ENCODE peak calls at places on chromosomes 3 and 15, in six cellular contexts. Q is cardiac muscle cell, Z is EL, D is HT1080, I is HFFc6, C is epithelial cell of esophagus. P is an unnamed sample.

GRCh38 chr3:110974902-110975301 is 96.7 kb upstream of the NECTIN3 start:
- DNase-seq in D (no peak), I (no peak), C (no peak), Z (no peak), Q (peak; percentile 10), P (no peak)

GRCh38 chr15:66040211-66040892 is 171.1 kb downstream of the RAB11A start:
- DNase-seq in D (no peak), Q (no peak), Z (no peak), I (no peak), C (no peak), P (no peak)

GRCh38 chr3:156491192-156491591 is 63.7 kb downstream of the SSR3 start:
- DNase-seq in C (no peak), D (no peak), I (no peak), Z (no peak), Q (no peak), P (no peak)

GRCh38 chr3:169551646-169552045 is 111.9 kb downstream of the MECOM start:
- DNase-seq in D (no peak), Q (no peak), C (no peak), Z (no peak), I (no peak), P (no peak)

GRCh38 chr3:23723153-23723552 is 82.6 kb upstream of the UBE2E1 start:
- DNase-seq in C (no peak), D (no peak), Q (no peak), I (no peak), Z (no peak), P (no peak)

GRCh38 chr15:77733579-77734300 is 101.0 kb upstream of the LINGO1 start:
- DNase-seq in D (no peak), I (no peak), Q (no peak), C (no peak), Z (no peak), P (no peak)

GRCh38 chr3:159819676-159820075 is 169.0 kb upstream of the IL12A start:
- DNase-seq in C (no peak), D (no peak), I (no peak), Q (no peak), Z (no peak), P (no peak)

GRCh38 chr3:71658131-71658530 is 67.1 kb downstream of the EIF4E3 start:
- DNase-seq in Q (peak; percentile 69), Z (peak; percentile 6), D (peak; percentile 87), C (peak; percentile 71), I (no peak), P (no peak)

GRCh38 chr15:40582726-40583246 is 11.3 kb upstream of the KNL1 start:
- DNase-seq in D (peak; percentile 53), Q (peak; percentile 38), I (no peak), Z (peak; percentile 36), C (peak; percentile 17), P (no peak)

GRCh38 chr15:66105286-66105984 is 148.1 kb downstream of the MEGF11 start:
- DNase-seq in C (no peak), D (no peak), Z (no peak), I (no peak), Q (no peak), P (peak; percentile 63)

GRCh38 chr15:28112101-28112760 is 13.1 kb upstream of the OCA2 start:
- DNase-seq in I (no peak), Q (no peak), D (no peak), Z (no peak), C (no peak), P (no peak)

GRCh38 chr3:42875325-42876151 is at the start of gene CYP8B1:
- DNase-seq in Q (no peak), I (no peak), C (no peak), Z (no peak), D (no peak), P (no peak)

GRCh38 chr3:187507266-187507665 is 139.1 kb downstream of the RTP4 start:
- DNase-seq in C (peak; percentile 31), Z (peak; percentile 63), D (no peak), Q (no peak), I (peak; percentile 19), P (no peak)

GRCh38 chr15:55289011-55289572 is 521 bp downstream of the RAB27A start:
- DNase-seq in D (peak; percentile 46), I (no peak), Q (peak; percentile 66), Z (peak; percentile 30), C (peak; percentile 53), P (peak; percentile 44)

GRCh38 chr3:37115451-37115850 is 58.9 kb downstream of the LRRFIP2 start:
- DNase-seq in D (no peak), Z (peak; percentile 32), I (no peak), Q (peak; percentile 52), C (peak; percentile 81), P (no peak)

GRCh38 chr15:28208583-28208982 is 109.5 kb upstream of the OCA2 start:
- DNase-seq in D (no peak), Z (no peak), Q (no peak), C (no peak), I (no peak), P (no peak)

GRCh38 chr3:184755315-184755731 is 43.5 kb upstream of the MAGEF1 start:
- DNase-seq in I (no peak), C (no peak), Q (no peak), D (no peak), Z (no peak), P (no peak)

GRCh38 chr15:91953432-91953831 is 99.9 kb downstream of the SLCO3A1 start:
- DNase-seq in C (peak; percentile 99), Q (no peak), D (no peak), Z (no peak), I (no peak), P (no peak)

GRCh38 chr15:25066708-25067107 is 111.9 kb downstream of the SNRPN start:
- DNase-seq in I (no peak), Q (no peak), C (no peak), Z (no peak), D (no peak), P (no peak)

GRCh38 chr3:197591816-197592215 is 36.0 kb upstream of the BDH1 start:
- DNase-seq in I (no peak), Z (no peak), Q (no peak), C (no peak), D (no peak), P (no peak)

GRCh38 chr3:128458746-128459450 is 7.8 kb downstream of the DNAJB8 start:
- DNase-seq in Z (no peak), Q (no peak), D (no peak), I (no peak), C (no peak), P (no peak)

GRCh38 chr15:25250906-25251622 is 187.8 kb downstream of the UBE3A start:
- DNase-seq in Q (no peak), Z (no peak), I (no peak), C (no peak), D (no peak), P (peak; percentile 14)

GRCh38 chr3:78969483-78969882 is 798.3 kb downstream of the ROBO1 start:
- DNase-seq in C (peak; percentile 38), Z (no peak), I (peak; percentile 25), Q (peak; percentile 82), D (no peak), P (no peak)

GRCh38 chr15:85618956-85619491 is 175.7 kb downstream of the KLHL25 start:
- DNase-seq in Z (peak; percentile 92), D (peak; percentile 98), Q (peak; percentile 98), I (peak; percentile 88), C (peak; percentile 90), P (no peak)

GRCh38 chr15:83283813-83284562 is 476 bp downstream of the BNC1 start:
- DNase-seq in Q (peak; percentile 47), C (peak; percentile 55), I (no peak), Z (peak; percentile 39), D (no peak), P (peak; percentile 67)

GRCh38 chr15:89112341-89112971 is 24.2 kb downstream of the ABHD2 start:
- DNase-seq in Q (peak; percentile 17), I (no peak), Z (peak; percentile 51), D (peak; percentile 85), C (no peak), P (no peak)

GRCh38 chr15:99978426-99978825 is 245.2 kb upstream of the LYSMD4 start:
- DNase-seq in Q (no peak), C (no peak), D (no peak), Z (no peak), I (no peak), P (no peak)

GRCh38 chr15:71821547-71822129 is 11.3 kb downstream of the NR2E3 start:
- DNase-seq in D (no peak), C (no peak), Z (no peak), I (no peak), Q (no peak), P (no peak)

GRCh38 chr15:80246425-80246894 is 5.6 kb downstream of the CTXND1 start:
- DNase-seq in Z (no peak), Q (no peak), D (peak; percentile 18), I (no peak), C (no peak), P (no peak)

GRCh38 chr3:66386925-66387650 is 113.7 kb downstream of the LRIG1 start:
- DNase-seq in Z (no peak), I (no peak), Q (no peak), C (no peak), D (no peak), P (no peak)